ENCODE peak calls at places on chromosomes 16 and 17, in five cellular contexts. One of them, this sample, is unnamed.

GRCh38 chr17:42101513-42102292 is 3.4 kb upstream of the ZNF385C start:
- DNase-seq in lower lobe of right lung: peak
- DNase-seq in fibroblast of the aortic adventitia: peak
- DNase-seq in GM10248: peak
- DNase-seq in H9: peak
- DNase-seq in this sample: peak

GRCh38 chr16:71626858-71627213 is 852 bp downstream of the MARVELD3 start:
- DNase-seq in lower lobe of right lung: peak
- DNase-seq in fibroblast of the aortic adventitia: no peak
- DNase-seq in GM10248: no peak
- DNase-seq in H9: peak
- DNase-seq in this sample: no peak

GRCh38 chr16:71406724-71407123 is 35.1 kb downstream of the TLE7 start:
- DNase-seq in lower lobe of right lung: no peak
- DNase-seq in fibroblast of the aortic adventitia: no peak
- DNase-seq in GM10248: no peak
- DNase-seq in H9: no peak
- DNase-seq in this sample: no peak

GRCh38 chr17:80609757-80610156 is 65.1 kb downstream of the RPTOR start:
- DNase-seq in lower lobe of right lung: no peak
- DNase-seq in fibroblast of the aortic adventitia: no peak
- DNase-seq in GM10248: no peak
- DNase-seq in H9: no peak
- DNase-seq in this sample: no peak

GRCh38 chr16:77585852-77586251 is 136.5 kb upstream of the NUDT7 start:
- DNase-seq in lower lobe of right lung: no peak
- DNase-seq in fibroblast of the aortic adventitia: peak
- DNase-seq in GM10248: no peak
- DNase-seq in H9: no peak
- DNase-seq in this sample: no peak

GRCh38 chr17:49616086-49616485 is 40.4 kb downstream of the NXPH3 start:
- DNase-seq in lower lobe of right lung: no peak
- DNase-seq in fibroblast of the aortic adventitia: peak
- DNase-seq in GM10248: no peak
- DNase-seq in H9: no peak
- DNase-seq in this sample: no peak

GRCh38 chr16:88905563-88905962 is 39.1 kb upstream of the PABPN1L start:
- DNase-seq in lower lobe of right lung: no peak
- DNase-seq in fibroblast of the aortic adventitia: no peak
- DNase-seq in GM10248: peak
- DNase-seq in H9: peak
- DNase-seq in this sample: peak

GRCh38 chr17:14205992-14206461 is 30.6 kb downstream of the CDRT15 start:
- DNase-seq in lower lobe of right lung: peak
- DNase-seq in fibroblast of the aortic adventitia: no peak
- DNase-seq in GM10248: no peak
- DNase-seq in H9: peak
- DNase-seq in this sample: peak

GRCh38 chr16:87855852-87856715 is 13.2 kb downstream of the SLC7A5 start:
- DNase-seq in lower lobe of right lung: peak
- DNase-seq in fibroblast of the aortic adventitia: no peak
- DNase-seq in GM10248: no peak
- DNase-seq in H9: no peak
- DNase-seq in this sample: peak

GRCh38 chr17:77489239-77489897 is 348.6 kb downstream of the SEC14L1 start:
- DNase-seq in lower lobe of right lung: no peak
- DNase-seq in fibroblast of the aortic adventitia: no peak
- DNase-seq in GM10248: no peak
- DNase-seq in H9: no peak
- DNase-seq in this sample: no peak

GRCh38 chr17:76700627-76701470 is 9.9 kb downstream of the MXRA7 start:
- DNase-seq in lower lobe of right lung: no peak
- DNase-seq in fibroblast of the aortic adventitia: peak
- DNase-seq in GM10248: no peak
- DNase-seq in H9: no peak
- DNase-seq in this sample: no peak

DNA sequence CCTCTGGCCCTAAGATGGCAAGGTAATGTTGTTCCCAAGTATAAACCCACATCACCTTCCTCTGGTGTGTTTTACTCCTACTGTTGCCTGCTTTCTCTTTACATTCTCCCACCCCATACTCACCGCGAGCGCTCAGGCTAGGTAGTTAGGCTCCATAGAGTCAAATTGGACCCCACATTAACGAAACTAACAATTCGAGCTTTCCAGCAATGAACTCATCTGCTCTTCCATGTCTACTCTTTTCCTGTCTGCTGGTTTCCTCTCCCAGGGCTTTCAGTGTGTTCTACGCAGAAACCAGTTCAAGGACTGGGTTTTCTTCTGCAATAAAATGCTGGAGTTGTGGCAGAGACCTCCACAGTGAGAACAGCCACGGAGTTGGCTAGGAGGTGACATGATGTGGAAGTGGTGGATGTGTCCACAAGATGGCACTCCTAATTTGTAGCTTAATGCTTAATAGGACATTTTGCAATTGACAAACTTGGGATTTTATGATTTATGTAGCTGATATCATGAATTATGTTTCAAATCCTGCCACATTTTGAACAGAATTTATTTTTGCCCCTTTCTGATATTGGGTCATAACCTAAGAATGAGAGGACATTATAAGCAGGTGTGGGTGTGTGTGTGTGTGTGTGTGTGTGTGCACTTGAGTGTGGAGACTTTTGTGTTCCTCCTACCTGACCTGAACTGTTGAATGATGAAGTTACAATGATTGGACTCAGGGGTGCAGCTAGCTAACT is 2.2 kb upstream of the UQCRC2 start:
- DNase-seq in lower lobe of right lung: no peak
- DNase-seq in fibroblast of the aortic adventitia: peak
- DNase-seq in GM10248: peak
- DNase-seq in H9: no peak
- DNase-seq in this sample: peak
- TF ChIP-seq CTCF in lower lobe of right lung: peak
- TF ChIP-seq CTCF in fibroblast of the aortic adventitia: peak
- TF ChIP-seq CTCF in GM10248: peak
- TF ChIP-seq CTCF in H9: peak
- TF ChIP-seq CTCF in this sample: peak

DNA sequence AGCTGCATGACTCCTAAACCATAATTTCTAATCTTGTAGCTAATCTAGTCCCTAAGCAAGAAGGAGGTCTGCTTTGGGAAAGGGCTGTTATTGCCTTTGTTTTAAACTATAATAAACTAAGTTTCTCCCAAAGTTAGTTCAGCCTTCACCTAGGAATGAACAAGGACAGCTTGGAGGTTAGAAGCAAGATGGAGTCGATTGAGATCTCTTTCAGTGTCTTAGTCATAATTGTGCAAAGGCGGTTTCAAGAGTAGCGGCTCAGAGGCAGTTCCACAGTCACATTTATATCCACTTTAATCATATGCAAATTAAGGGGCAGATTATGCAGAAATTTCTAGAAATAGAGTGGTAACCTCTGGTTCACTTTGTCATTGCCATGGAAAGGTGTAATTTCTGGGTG is 17.4 kb downstream of the DRC7 start:
- DNase-seq in lower lobe of right lung: no peak
- DNase-seq in fibroblast of the aortic adventitia: no peak
- DNase-seq in GM10248: no peak
- DNase-seq in H9: no peak
- DNase-seq in this sample: no peak
- TF ChIP-seq CTCF in lower lobe of right lung: no peak
- TF ChIP-seq CTCF in fibroblast of the aortic adventitia: no peak
- TF ChIP-seq CTCF in GM10248: no peak
- TF ChIP-seq CTCF in H9: no peak
- TF ChIP-seq CTCF in this sample: no peak

DNA sequence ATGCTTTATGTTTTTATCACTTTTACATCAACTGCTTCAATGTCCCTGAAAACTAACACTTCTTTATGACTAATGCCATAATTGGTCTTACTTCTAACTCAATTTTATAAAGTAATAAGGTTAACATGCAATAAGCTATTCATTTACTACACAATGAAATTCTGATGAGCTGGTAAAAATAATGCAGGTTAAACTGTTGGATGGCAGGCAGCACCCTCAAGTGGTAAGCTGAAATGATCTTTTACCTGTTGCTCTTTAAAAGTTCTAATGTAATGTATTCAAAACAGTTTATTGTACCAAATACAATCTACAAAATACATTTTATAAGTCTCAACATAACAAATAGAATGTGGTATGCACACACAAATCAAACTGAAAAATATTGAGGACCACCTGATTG is 1280.3 kb downstream of the CDH8 start:
- DNase-seq in lower lobe of right lung: no peak
- DNase-seq in fibroblast of the aortic adventitia: no peak
- DNase-seq in GM10248: no peak
- DNase-seq in H9: no peak
- DNase-seq in this sample: no peak
- TF ChIP-seq CTCF in lower lobe of right lung: no peak
- TF ChIP-seq CTCF in fibroblast of the aortic adventitia: no peak
- TF ChIP-seq CTCF in GM10248: no peak
- TF ChIP-seq CTCF in H9: peak
- TF ChIP-seq CTCF in this sample: no peak

GRCh38 chr16:67525176-67525860 is 3.3 kb upstream of the RIPOR1 start:
- DNase-seq in lower lobe of right lung: no peak
- DNase-seq in fibroblast of the aortic adventitia: no peak
- DNase-seq in GM10248: no peak
- DNase-seq in H9: no peak
- DNase-seq in this sample: no peak
- TF ChIP-seq CTCF in lower lobe of right lung: no peak
- TF ChIP-seq CTCF in fibroblast of the aortic adventitia: peak
- TF ChIP-seq CTCF in GM10248: no peak
- TF ChIP-seq CTCF in H9: peak
- TF ChIP-seq CTCF in this sample: no peak

DNA sequence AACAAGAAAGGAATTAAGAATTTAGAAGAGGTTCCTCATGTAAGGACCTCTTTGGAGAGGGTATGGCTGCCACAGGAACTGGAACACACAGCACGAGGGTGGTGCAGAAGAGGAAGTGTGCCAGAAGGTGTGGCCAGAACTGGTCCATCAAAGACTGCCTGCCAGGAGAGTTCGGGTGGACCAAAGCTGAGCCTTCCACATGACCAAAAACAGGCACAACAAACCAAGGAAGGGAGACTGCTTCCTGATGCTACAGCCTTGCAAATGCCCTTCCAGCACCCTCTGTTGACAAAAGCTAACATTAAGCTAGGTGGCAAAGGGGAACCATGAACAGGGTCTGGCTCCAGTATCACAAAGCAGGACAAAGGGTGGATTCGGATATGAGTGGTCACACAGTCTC is 125.8 kb upstream of the TMEM97 start:
- DNase-seq in lower lobe of right lung: peak
- DNase-seq in fibroblast of the aortic adventitia: no peak
- DNase-seq in GM10248: no peak
- DNase-seq in H9: peak
- DNase-seq in this sample: no peak
- TF ChIP-seq CTCF in lower lobe of right lung: no peak
- TF ChIP-seq CTCF in fibroblast of the aortic adventitia: no peak
- TF ChIP-seq CTCF in GM10248: no peak
- TF ChIP-seq CTCF in H9: peak
- TF ChIP-seq CTCF in this sample: no peak

DNA sequence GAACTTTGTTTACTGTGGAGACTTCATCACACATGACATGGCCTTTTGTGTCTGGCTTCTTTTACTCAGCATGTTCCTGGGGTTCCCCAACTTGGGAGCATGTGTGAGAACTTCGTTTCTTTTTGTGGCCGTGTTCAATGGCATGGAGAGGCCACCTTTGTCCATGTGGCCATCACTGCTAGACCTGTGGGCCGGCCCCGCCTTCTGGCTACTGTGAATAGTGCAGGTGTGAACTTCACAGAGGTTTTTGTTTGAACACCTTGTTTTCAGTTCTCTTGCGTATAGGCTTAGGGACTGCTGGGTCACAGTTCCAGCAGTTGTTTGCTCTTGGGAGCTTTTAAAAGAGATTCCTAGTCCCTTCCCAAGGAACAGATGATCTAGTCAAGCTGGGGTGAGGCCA is 5.7 kb upstream of the SLC38A8 start:
- DNase-seq in lower lobe of right lung: peak
- DNase-seq in fibroblast of the aortic adventitia: no peak
- DNase-seq in GM10248: no peak
- DNase-seq in H9: peak
- DNase-seq in this sample: peak
- TF ChIP-seq CTCF in lower lobe of right lung: no peak
- TF ChIP-seq CTCF in fibroblast of the aortic adventitia: peak
- TF ChIP-seq CTCF in GM10248: no peak
- TF ChIP-seq CTCF in H9: peak
- TF ChIP-seq CTCF in this sample: no peak

GRCh38 chr16:57481421-57481820 is 4.9 kb downstream of the DOK4 start:
- DNase-seq in lower lobe of right lung: no peak
- DNase-seq in fibroblast of the aortic adventitia: no peak
- DNase-seq in GM10248: no peak
- DNase-seq in H9: no peak
- DNase-seq in this sample: no peak

GRCh38 chr16:57484515-57485005 is 1.7 kb downstream of the DOK4 start:
- DNase-seq in lower lobe of right lung: no peak
- DNase-seq in fibroblast of the aortic adventitia: no peak
- DNase-seq in GM10248: no peak
- DNase-seq in H9: no peak
- DNase-seq in this sample: no peak

GRCh38 chr16:57480754-57481230 is 5.5 kb downstream of the DOK4 start:
- DNase-seq in lower lobe of right lung: no peak
- DNase-seq in fibroblast of the aortic adventitia: no peak
- DNase-seq in GM10248: no peak
- DNase-seq in H9: no peak
- DNase-seq in this sample: no peak

GRCh38 chr16:57483725-57484514 is 2.4 kb downstream of the DOK4 start:
- DNase-seq in lower lobe of right lung: no peak
- DNase-seq in fibroblast of the aortic adventitia: no peak
- DNase-seq in GM10248: no peak
- DNase-seq in H9: no peak
- DNase-seq in this sample: no peak

DNA sequence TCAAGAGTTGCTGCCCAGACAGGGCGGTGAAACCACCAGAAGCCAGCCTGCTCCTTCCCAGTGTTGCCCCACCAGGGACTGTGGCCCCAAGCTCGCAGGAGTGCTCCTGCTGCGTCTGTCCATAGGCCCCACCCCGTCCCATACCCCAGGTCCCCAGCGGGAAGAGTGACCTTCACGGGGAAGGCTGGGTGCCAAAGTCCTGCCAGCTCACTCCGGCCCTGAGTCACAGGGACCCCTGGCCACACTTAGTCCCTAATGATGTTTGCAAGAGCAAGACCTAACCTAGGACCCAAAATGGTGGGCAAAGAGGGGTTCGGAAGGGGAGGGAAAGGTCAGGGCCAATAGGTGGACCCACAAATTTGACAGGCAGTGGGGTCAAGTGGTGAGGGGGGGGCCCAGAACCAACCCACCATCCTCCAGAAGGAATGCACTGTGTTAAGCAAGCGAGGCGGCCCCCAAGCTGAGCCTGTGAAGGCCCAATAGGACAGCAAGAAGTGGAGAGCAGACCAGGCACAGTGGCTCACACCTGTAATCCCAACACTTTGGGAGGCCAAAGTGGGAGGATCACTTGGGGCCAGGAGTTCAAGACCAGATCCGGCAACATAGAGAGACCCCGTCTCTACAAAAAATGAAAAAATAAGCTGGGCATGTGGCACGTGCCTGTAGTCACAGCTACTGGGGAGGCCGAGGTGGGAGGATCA is 3.3 kb downstream of the DOK4 start:
- DNase-seq in lower lobe of right lung: no peak
- DNase-seq in fibroblast of the aortic adventitia: no peak
- DNase-seq in GM10248: no peak
- DNase-seq in H9: no peak
- DNase-seq in this sample: no peak
- TF ChIP-seq CTCF in lower lobe of right lung: no peak
- TF ChIP-seq CTCF in fibroblast of the aortic adventitia: no peak
- TF ChIP-seq CTCF in GM10248: no peak
- TF ChIP-seq CTCF in H9: no peak
- TF ChIP-seq CTCF in this sample: no peak

GRCh38 chr17:63445571-63446217 is 412 bp downstream of the CYB561 start:
- DNase-seq in lower lobe of right lung: peak
- DNase-seq in fibroblast of the aortic adventitia: peak
- DNase-seq in GM10248: peak
- DNase-seq in H9: peak
- DNase-seq in this sample: peak
- TF ChIP-seq CTCF in lower lobe of right lung: peak
- TF ChIP-seq CTCF in fibroblast of the aortic adventitia: peak
- TF ChIP-seq CTCF in GM10248: peak
- TF ChIP-seq CTCF in H9: peak
- TF ChIP-seq CTCF in this sample: peak